ENCODE peak calls at places on chromosome 16, in four cellular contexts. R is HepG2, L is K562, K is GM12878. X is an unnamed sample.

GRCh38 chr16:80158766-80159165 is 382.0 kb upstream of the DYNLRB2 start:
- DNase-seq in R (no peak), L (no peak), K (no peak), X (peak)

GRCh38 chr16:4523686-4524085 is 14.9 kb downstream of the CDIP1 start:
- DNase-seq in R (no peak), L (no peak), K (no peak), X (no peak)

GRCh38 chr16:4679854-4680636 is 13.3 kb upstream of the NUDT16L1 start:
- DNase-seq in R (no peak), L (no peak), K (no peak), X (no peak)

GRCh38 chr16:3637371-3637923 is 17.0 kb upstream of the DNASE1 start:
- DNase-seq in R (peak), L (no peak), K (no peak), X (peak)

GRCh38 chr16:85924675-85925074 is 25.7 kb downstream of the IRF8 start:
- DNase-seq in R (no peak), L (no peak), K (no peak), X (no peak)

GRCh38 chr16:86783626-86784266 is 205.4 kb downstream of the FOXL1 start:
- DNase-seq in R (no peak), L (no peak), K (no peak), X (no peak)

GRCh38 chr16:83964684-83965443 is 3.2 kb upstream of the NECAB2 start:
- DNase-seq in R (no peak), L (no peak), K (no peak), X (no peak)

GRCh38 chr16:55622930-55623561 is 32.7 kb upstream of the SLC6A2 start:
- DNase-seq in R (peak), L (peak), K (no peak), X (no peak)

GRCh38 chr16:68417711-68418301 is 30.5 kb downstream of the SMPD3 start:
- DNase-seq in R (no peak), L (no peak), K (peak), X (peak)

GRCh38 chr16:15576960-15577958 is 65.7 kb downstream of the MARF1 start:
- DNase-seq in R (peak), L (peak), K (no peak), X (no peak)

GRCh38 chr16:83187404-83187803 is 560.6 kb downstream of the CDH13 start:
- DNase-seq in R (no peak), L (no peak), K (no peak), X (peak)

GRCh38 chr16:56315955-56316354 is 109.4 kb downstream of the AMFR start:
- DNase-seq in R (no peak), L (no peak), K (no peak), X (no peak)

GRCh38 chr16:89855986-89856385 is 17.4 kb upstream of the TCF25 start:
- DNase-seq in R (no peak), L (no peak), K (no peak), X (no peak)

GRCh38 chr16:84497418-84497817 is 7.0 kb downstream of the MEAK7 start:
- DNase-seq in R (no peak), L (no peak), K (no peak), X (no peak)

GRCh38 chr16:57600952-57601580 is 27.4 kb upstream of the ADGRG1 start:
- DNase-seq in R (no peak), L (no peak), K (no peak), X (no peak)

GRCh38 chr16:56702836-56703235 is 20.6 kb downstream of the MT1X start:
- DNase-seq in R (no peak), L (no peak), K (no peak), X (no peak)

GRCh38 chr16:15466131-15466530 is 31.7 kb downstream of the BMERB1 start:
- DNase-seq in R (no peak), L (no peak), K (no peak), X (no peak)

GRCh38 chr16:14151256-14152030 is 80.3 kb downstream of the MRTFB start:
- DNase-seq in R (no peak), L (no peak), K (no peak), X (no peak)

GRCh38 chr16:15055141-15056053 is 477 bp downstream of the NTAN1 start:
- DNase-seq in R (peak), L (peak), K (no peak), X (peak)

GRCh38 chr16:57694191-57694555 is 433 bp upstream of the DRC7 start:
- DNase-seq in R (peak), L (no peak), K (no peak), X (no peak)

GRCh38 chr16:57289391-57290257 is 5.2 kb upstream of the PLLP start:
- DNase-seq in R (no peak), L (no peak), K (no peak), X (no peak)

GRCh38 chr16:4377573-4378146 is 6.0 kb downstream of the VASN start:
- DNase-seq in R (no peak), L (no peak), K (no peak), X (no peak)

GRCh38 chr16:86211800-86212199 is 298.5 kb upstream of the FOXF1 start:
- DNase-seq in R (no peak), L (no peak), K (no peak), X (no peak)

GRCh38 chr16:80347900-80348299 is 192.9 kb upstream of the DYNLRB2 start:
- DNase-seq in R (no peak), L (no peak), K (no peak), X (peak)

GRCh38 chr16:11707679-11708197 is 34.9 kb downstream of the TXNDC11 start:
- DNase-seq in R (peak), L (no peak), K (no peak), X (no peak)

GRCh38 chr16:85541619-85542547 is 71.2 kb upstream of the GSE1 start:
- DNase-seq in R (no peak), L (no peak), K (no peak), X (no peak)

GRCh38 chr16:67648764-67649407 is 3.9 kb downstream of the CARMIL2 start:
- DNase-seq in R (no peak), L (no peak), K (no peak), X (no peak)

GRCh38 chr16:3074860-3075545 is 9.6 kb downstream of the IL32 start:
- DNase-seq in R (no peak), L (no peak), K (peak), X (no peak)

GRCh38 chr16:48271728-48272127 is 24.4 kb upstream of the ABCC11 start:
- DNase-seq in R (no peak), L (no peak), K (no peak), X (no peak)

GRCh38 chr16:34078697-34079096 is 619.3 kb downstream of the TP53TG3F start:
- DNase-seq in R (no peak), L (no peak), K (no peak), X (peak)

GRCh38 chr16:72723781-72724180 is 324.1 kb downstream of the ZFHX3 start:
- DNase-seq in R (no peak), L (no peak), K (no peak), X (no peak)

GRCh38 chr16:70594569-70594968 is 51.8 kb upstream of the IL34 start:
- DNase-seq in R (no peak), L (no peak), K (no peak), X (peak)

GRCh38 chr16:25916091-25916490 is 224.3 kb downstream of the HS3ST4 start:
- DNase-seq in R (no peak), L (no peak), K (no peak), X (no peak)

GRCh38 chr16:53305743-53306142 is 128.5 kb upstream of the RBL2 start:
- DNase-seq in R (no peak), L (no peak), K (no peak), X (no peak)

GRCh38 chr16:69077251-69077650 is 28.2 kb upstream of the HAS3 start:
- DNase-seq in R (no peak), L (no peak), K (no peak), X (no peak)

GRCh38 chr16:52556083-52556482 is 9.1 kb upstream of the TOX3 start:
- DNase-seq in R (no peak), L (no peak), K (no peak), X (no peak)

GRCh38 chr16:89319883-89320716 is 102.6 kb downstream of the ZNF778 start:
- DNase-seq in R (peak), L (peak), K (peak), X (peak)

GRCh38 chr16:65054457-65054856 is 67.4 kb downstream of the CDH11 start:
- DNase-seq in R (no peak), L (no peak), K (no peak), X (no peak)

GRCh38 chr16:27503662-27504061 is 46.1 kb downstream of the GTF3C1 start:
- DNase-seq in R (no peak), L (no peak), K (no peak), X (no peak)
- TF ChIP-seq MYC in R (no peak), L (no peak), K (no peak), X (no peak)

GRCh38 chr16:88195021-88195581 is 187.7 kb upstream of the ZNF469 start:
- DNase-seq in R (no peak), L (no peak), K (no peak), X (no peak)
- H3K27ac ChIP-seq in R (no peak), L (no peak), K (no peak), X (no peak)

DNA sequence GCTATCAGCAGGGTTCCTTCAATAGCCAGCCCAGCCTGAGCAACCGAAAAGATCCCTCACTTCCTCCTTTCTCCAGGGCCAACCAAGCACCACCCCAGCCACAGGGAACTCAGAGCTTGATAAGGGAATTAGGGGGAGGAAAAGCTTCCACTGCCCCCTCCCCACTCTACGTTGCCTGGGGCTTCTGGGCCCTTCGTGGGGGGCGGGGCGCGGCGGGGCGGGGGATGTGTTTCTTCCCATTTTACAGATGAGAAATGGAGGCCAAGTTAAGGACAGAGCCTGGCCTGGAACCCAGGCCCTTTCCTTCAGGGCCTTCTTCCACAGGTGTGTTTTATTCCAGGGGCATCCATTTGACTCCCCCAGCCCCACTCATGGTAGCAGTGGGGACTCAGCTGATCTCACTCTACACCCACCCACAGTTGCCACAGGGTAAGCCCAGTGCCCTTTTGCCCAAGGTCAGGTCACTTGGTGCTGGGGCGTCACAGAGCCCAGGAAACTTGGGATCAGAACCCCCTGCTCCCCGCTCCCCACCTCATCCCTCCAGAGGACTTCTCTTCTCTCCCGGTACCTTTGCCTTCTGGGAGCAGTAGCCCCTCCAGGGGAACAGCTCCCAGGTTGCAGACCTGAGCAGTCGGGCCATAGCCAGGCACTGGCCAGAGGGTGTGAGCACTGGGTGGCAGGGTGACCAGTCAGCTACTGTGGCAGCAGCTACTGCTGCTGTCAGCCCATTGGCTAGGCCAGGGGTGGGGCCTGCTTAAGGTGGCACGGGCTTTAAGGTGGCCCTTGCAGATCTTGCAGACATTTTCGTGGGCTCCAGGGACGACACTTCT is at the start of gene LDHD:
- DNase-seq in R (peak), L (peak), K (no peak), X (peak)
- TF ChIP-seq POLR2AphosphoS5 in R (peak), L (no peak), K (no peak), X (no peak)

DNA sequence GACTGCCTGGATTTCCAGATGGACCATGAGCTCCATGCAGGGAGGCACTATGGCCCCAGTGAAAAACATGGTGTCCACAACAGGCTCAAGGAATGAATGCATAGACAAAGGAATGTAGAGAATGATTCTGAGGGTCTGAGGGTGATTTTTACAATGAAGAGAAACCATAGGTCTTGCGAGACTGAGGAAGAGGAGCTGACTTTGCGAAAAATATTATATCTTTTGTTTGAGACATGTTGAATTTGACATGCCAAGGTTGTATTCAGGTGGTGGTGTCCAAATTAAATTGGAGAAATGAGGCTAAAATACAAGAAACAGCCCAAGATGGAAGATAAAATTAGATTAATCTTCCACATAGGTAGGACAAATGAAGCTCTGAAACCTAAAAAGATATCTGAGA is 12.7 kb downstream of the HSD17B2 start:
- DNase-seq in R (no peak), L (no peak), K (no peak), X (no peak)
- TF ChIP-seq MYC in R (no peak), L (no peak), K (no peak), X (no peak)

DNA sequence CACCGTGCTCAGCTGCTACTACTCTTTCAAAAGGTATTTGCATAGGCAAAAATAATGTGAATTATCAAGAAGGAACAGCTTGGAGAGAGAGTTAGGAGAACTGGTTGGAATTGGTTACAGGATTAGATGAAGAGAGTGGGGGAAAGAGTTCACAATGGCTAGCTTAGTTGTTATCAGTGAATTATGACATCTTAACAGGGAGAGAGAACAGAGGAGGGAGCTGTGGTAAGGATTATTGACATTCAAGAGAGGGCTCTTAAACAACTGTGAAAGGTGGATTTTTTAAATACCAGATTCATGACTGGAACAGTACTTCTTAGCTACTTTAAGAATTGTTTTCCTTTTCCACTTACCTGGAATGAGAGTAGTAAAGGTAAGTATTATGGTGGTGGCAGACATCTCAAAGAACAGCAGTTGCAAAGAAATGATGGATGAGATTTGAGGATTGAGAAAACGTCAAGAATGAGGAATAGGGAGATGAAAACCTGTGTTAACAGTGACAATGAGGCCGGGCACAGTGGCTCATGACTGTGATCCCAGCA is 43.9 kb upstream of the SLC5A11 start:
- DNase-seq in R (no peak), L (no peak), K (no peak), X (no peak)
- H3K27ac ChIP-seq in R (no peak), L (no peak), K (no peak), X (no peak)